ENCODE peak calls at places on chromosomes 3 and 15, in six cellular contexts. U is neural progenitor cell, C is fibroblast of mammary gland, D is kidney epithelial cell, R is AG10803, B is GM23338. V is an unnamed sample.

GRCh38 chr3:16112910-16113504 is 61.5 kb upstream of the GALNT15 start:
- DNase-seq in R (peak; percentile 81), B (no peak), D (no peak), C (peak; percentile 95), U (no peak), V (peak; percentile 50)

GRCh38 chr3:119891944-119892721 is 110.2 kb downstream of the NR1I2 start:
- DNase-seq in U (peak; percentile 75), B (peak; percentile 88), D (peak; percentile 26), R (peak; percentile 76), C (peak; percentile 80), V (peak; percentile 70)

GRCh38 chr3:18843188-18843587 is 305.1 kb upstream of the KCNH8 start:
- DNase-seq in D (no peak), C (no peak), R (no peak), U (no peak), B (no peak), V (no peak)

GRCh38 chr3:23073721-23074300 is 129.3 kb upstream of the UBE2E2 start:
- DNase-seq in U (no peak), R (no peak), B (no peak), C (no peak), D (no peak), V (peak; percentile 29)

GRCh38 chr3:58293516-58293915 is 12.5 kb upstream of the RPP14 start:
- DNase-seq in D (no peak), C (no peak), R (no peak), B (no peak), U (no peak), V (no peak)

GRCh38 chr3:195806211-195806915 is 5.4 kb downstream of the MUC4 start:
- DNase-seq in B (peak; percentile 96), R (no peak), U (peak; percentile 74), D (no peak), C (no peak), V (no peak)

GRCh38 chr3:187261541-187261969 is 30.0 kb downstream of the MASP1 start:
- DNase-seq in U (no peak), R (peak; percentile 98), D (no peak), C (peak; percentile 94), B (no peak), V (peak; percentile 37)

GRCh38 chr15:40104296-40104864 is 4.3 kb downstream of the BMF start:
- DNase-seq in R (no peak), B (no peak), D (no peak), U (no peak), C (no peak), V (peak; percentile 43)

GRCh38 chr3:10816019-10816862 is at the start of gene SLC6A11:
- DNase-seq in D (no peak), C (no peak), B (peak; percentile 70), R (no peak), U (peak; percentile 76), V (peak; percentile 53)

GRCh38 chr15:98927057-98927456 is 80.5 kb downstream of the PGPEP1L start:
- DNase-seq in U (no peak), C (peak; percentile 20), B (no peak), R (no peak), D (no peak), V (no peak)

GRCh38 chr3:177928156-177928555 is 608.1 kb upstream of the KCNMB2 start:
- DNase-seq in D (no peak), B (no peak), U (no peak), C (peak; percentile 80), R (peak; percentile 59), V (peak; percentile 85)

GRCh38 chr3:195226900-195227447 is 44.0 kb downstream of the XXYLT1 start:
- DNase-seq in R (no peak), U (peak; percentile 48), D (no peak), B (peak; percentile 45), C (no peak), V (no peak)

GRCh38 chr3:71495708-71496472 is 87.6 kb downstream of the FOXP1 start:
- DNase-seq in R (peak; percentile 87), B (peak; percentile 75), U (no peak), C (peak; percentile 95), D (no peak), V (peak; percentile 94)

GRCh38 chr3:148772835-148773234 is 54.8 kb upstream of the CPB1 start:
- DNase-seq in C (no peak), U (no peak), B (no peak), D (no peak), R (no peak), V (no peak)

GRCh38 chr3:68088216-68088615 is 433.8 kb upstream of the SUCLG2 start:
- DNase-seq in U (no peak), B (no peak), R (no peak), D (no peak), C (no peak), V (no peak)

GRCh38 chr3:149542375-149543312 is 68.1 kb downstream of the TM4SF4 start:
- DNase-seq in R (no peak), B (no peak), D (peak; percentile 84), C (no peak), U (no peak), V (no peak)

GRCh38 chr15:45424429-45424828 is 46.1 kb upstream of the GATM start:
- DNase-seq in B (no peak), R (no peak), C (no peak), D (no peak), U (no peak), V (no peak)

GRCh38 chr3:126350502-126351085 is 6.6 kb downstream of the KLF15 start:
- DNase-seq in R (no peak), C (no peak), U (no peak), B (no peak), D (no peak), V (no peak)

GRCh38 chr3:126913524-126913923 is 69.4 kb upstream of the PLXNA1 start:
- DNase-seq in D (no peak), R (no peak), U (no peak), C (no peak), B (no peak), V (peak; percentile 59)

GRCh38 chr3:82509106-82509842 is 747.8 kb upstream of the GBE1 start:
- DNase-seq in B (no peak), C (no peak), R (no peak), U (no peak), D (no peak), V (peak; percentile 1)

GRCh38 chr3:3603351-3603750 is 195.9 kb upstream of the LRRN1 start:
- DNase-seq in D (no peak), B (no peak), C (no peak), U (no peak), R (no peak), V (peak; percentile 3)

GRCh38 chr15:94965593-94965992 is 734.2 kb downstream of the MCTP2 start:
- DNase-seq in B (no peak), C (peak; percentile 38), U (no peak), D (no peak), R (no peak), V (peak; percentile 21)

GRCh38 chr3:48256557-48256956 is 15.7 kb downstream of the ZNF589 start:
- DNase-seq in C (no peak), B (no peak), D (no peak), U (no peak), R (no peak), V (no peak)

GRCh38 chr3:187742351-187743171 is 2.7 kb downstream of the BCL6 start:
- DNase-seq in R (no peak), B (no peak), U (no peak), C (peak; percentile 74), D (no peak), V (peak; percentile 41)

GRCh38 chr15:69160976-69161877 is 792 bp downstream of the GLCE start:
- DNase-seq in D (no peak), B (peak; percentile 62), C (peak; percentile 33), R (peak; percentile 25), U (peak; percentile 65), V (peak; percentile 32)

GRCh38 chr3:185702564-185703225 is 116.6 kb downstream of the SENP2 start:
- DNase-seq in R (no peak), D (no peak), U (no peak), C (no peak), B (peak; percentile 39), V (no peak)

GRCh38 chr15:70589221-70589620 is 174.1 kb downstream of the UACA start:
- DNase-seq in U (no peak), B (no peak), R (peak; percentile 96), D (peak; percentile 73), C (peak; percentile 70), V (no peak)

GRCh38 chr3:126137490-126138130 is 42.8 kb downstream of the ALDH1L1 start:
- DNase-seq in U (no peak), C (no peak), R (no peak), B (no peak), D (no peak), V (no peak)

GRCh38 chr3:12644297-12644937 is 19.5 kb downstream of the RAF1 start:
- DNase-seq in C (peak; percentile 69), B (no peak), R (peak; percentile 77), D (no peak), U (no peak), V (no peak)

GRCh38 chr15:50816191-50816590 is 50.7 kb upstream of the SPPL2A start:
- DNase-seq in D (peak; percentile 14), R (no peak), B (no peak), U (no peak), C (no peak), V (peak; percentile 82)

GRCh38 chr3:174973465-174973864 is 114.3 kb downstream of the NAALADL2 start:
- DNase-seq in U (no peak), C (no peak), B (no peak), R (no peak), D (peak; percentile 9), V (peak; percentile 96)

GRCh38 chr3:99532246-99532645 is 106.1 kb upstream of the COL8A1 start:
- DNase-seq in B (peak; percentile 95), C (peak; percentile 79), U (peak; percentile 80), R (peak; percentile 80), D (no peak), V (peak; percentile 68)

GRCh38 chr3:127226451-127226850 is 33.5 kb downstream of the PRR23E start:
- DNase-seq in D (no peak), U (no peak), B (no peak), R (peak; percentile 52), C (no peak), V (peak; percentile 37)

GRCh38 chr3:102451556-102451955 is 16.7 kb downstream of the ZPLD1 start:
- DNase-seq in B (no peak), U (no peak), C (no peak), D (no peak), R (no peak), V (peak; percentile 58)
- TF ChIP-seq CTCF in B (no peak), U (no peak), C (no peak), D (no peak), R (no peak), V (no peak)

GRCh38 chr3:50245251-50245745 is 9.3 kb downstream of the GNAI2 start:
- DNase-seq in C (no peak), R (no peak), U (peak; percentile 32), B (no peak), D (no peak), V (no peak)
- H3K4me3 ChIP-seq in C (no peak overlapping the region), R (peak overlapping the region; percentile 50), U (peak overlapping the region; percentile 2), B (peak overlapping the region; percentile 35), D (no peak overlapping the region), V (no peak overlapping the region)

GRCh38 chr3:136305879-136306278 is 55.7 kb downstream of the PCCB start:
- DNase-seq in R (peak; percentile 52), B (peak; percentile 32), U (no peak), D (no peak), C (peak; percentile 75), V (peak; percentile 63)
- TF ChIP-seq CTCF in R (peak; percentile 67), B (peak; percentile 51), U (peak; percentile 41), D (peak; percentile 19), C (peak; percentile 78), V (peak; percentile 27)

DNA sequence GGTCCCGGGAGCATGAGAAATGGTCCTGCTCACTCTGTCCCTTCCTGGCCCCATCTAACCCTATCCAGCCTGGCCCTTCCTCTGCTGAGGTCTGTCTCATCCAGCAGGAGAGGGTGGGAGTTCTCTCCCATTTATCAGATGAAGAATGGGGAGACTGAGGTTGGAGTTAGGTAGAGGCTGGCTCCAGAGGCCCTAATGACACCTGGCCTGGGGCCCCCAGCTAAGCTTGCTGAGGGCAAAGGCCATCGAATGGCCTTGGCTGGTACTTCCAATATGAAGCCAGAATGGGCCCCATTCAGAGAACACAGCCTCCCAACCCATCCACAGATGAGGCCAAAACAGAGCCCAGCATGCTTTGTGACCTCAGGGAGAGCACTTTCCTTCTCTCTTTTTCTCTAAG is 1.4 kb downstream of the CAMK1 start:
- DNase-seq in C (no peak), D (no peak), R (no peak), B (no peak), U (no peak), V (no peak)
- H3K4me3 ChIP-seq in C (no peak overlapping the region), D (no peak overlapping the region), R (no peak overlapping the region), B (no peak overlapping the region), U (no peak overlapping the region), V (no peak overlapping the region)

V was measured in epithelial cell of esophagus.